ENCODE peak calls at places on chromosomes 11 and 22, in five cellular contexts. Z is neuronal stem cell, V is H1, J is mesenchymal stem cell, T is trophoblast cell. Y is an unnamed sample.

GRCh38 chr11:7892751-7893356 is 38.2 kb downstream of the OR10A6 start:
- DNase-seq in Z (peak; percentile 35), V (no peak), J (peak; percentile 72), T (peak; percentile 52), Y (no peak)

GRCh38 chr11:112042961-112043304 is 17.7 kb downstream of the DLAT start:
- DNase-seq in Z (no peak), V (no peak), J (no peak), T (no peak), Y (no peak)

GRCh38 chr11:65859812-65860277 is 388 bp upstream of the MUS81 start:
- DNase-seq in Z (no peak), V (no peak), J (no peak), T (no peak), Y (no peak)

GRCh38 chr11:111362887-111363411 is 16.1 kb downstream of the POU2AF1 start:
- DNase-seq in Z (no peak), V (no peak), J (no peak), T (no peak), Y (no peak)

GRCh38 chr11:876550-876949 is 33.9 kb downstream of the TSPAN4 start:
- DNase-seq in Z (no peak), V (no peak), J (no peak), T (no peak), Y (no peak)

GRCh38 chr11:45649544-45650165 is 15.8 kb downstream of the CHST1 start:
- DNase-seq in Z (no peak), V (no peak), J (no peak), T (no peak), Y (no peak)

GRCh38 chr22:24985824-24986214 is 33.3 kb downstream of the KIAA1671 start:
- DNase-seq in Z (no peak), V (no peak), J (peak; percentile 98), T (no peak), Y (no peak)

GRCh38 chr11:88480217-88480616 is 142.7 kb upstream of the CTSC start:
- DNase-seq in Z (no peak), V (no peak), J (peak; percentile 56), T (peak; percentile 27), Y (no peak)

GRCh38 chr11:126716456-126717083 is 284.0 kb downstream of the KIRREL3 start:
- DNase-seq in Z (no peak), V (no peak), J (peak; percentile 11), T (peak; percentile 14), Y (peak; percentile 57)

GRCh38 chr11:325796-326591 is 5.3 kb upstream of the IFITM3 start:
- DNase-seq in Z (no peak), V (no peak), J (no peak), T (no peak), Y (peak; percentile 26)

GRCh38 chr22:37121887-37122591 is 12.5 kb upstream of the TMPRSS6 start:
- DNase-seq in Z (no peak), V (no peak), J (peak; percentile 50), T (peak; percentile 92), Y (peak; percentile 56)

GRCh38 chr22:21698430-21699329 is 32.9 kb downstream of the PPIL2 start:
- DNase-seq in Z (no peak), V (no peak), J (peak; percentile 56), T (no peak), Y (peak; percentile 57)

GRCh38 chr11:19284881-19285280 is 44.1 kb upstream of the E2F8 start:
- DNase-seq in Z (no peak), V (no peak), J (no peak), T (peak; percentile 5), Y (no peak)

GRCh38 chr22:32926600-32926999 is 125.1 kb downstream of the TIMP3 start:
- DNase-seq in Z (no peak), V (no peak), J (peak; percentile 51), T (peak; percentile 8), Y (peak; percentile 48)

GRCh38 chr11:31884080-31884479 is 73.0 kb upstream of the PAX6 start:
- DNase-seq in Z (no peak), V (no peak), J (no peak), T (no peak), Y (no peak)

GRCh38 chr11:15006139-15006759 is 34.1 kb upstream of the CALCA start:
- DNase-seq in Z (no peak), V (no peak), J (peak; percentile 61), T (peak; percentile 10), Y (peak; percentile 27)

GRCh38 chr11:27820249-27820648 is 120.0 kb upstream of the BDNF start:
- DNase-seq in Z (no peak), V (no peak), J (no peak), T (no peak), Y (no peak)

DNA sequence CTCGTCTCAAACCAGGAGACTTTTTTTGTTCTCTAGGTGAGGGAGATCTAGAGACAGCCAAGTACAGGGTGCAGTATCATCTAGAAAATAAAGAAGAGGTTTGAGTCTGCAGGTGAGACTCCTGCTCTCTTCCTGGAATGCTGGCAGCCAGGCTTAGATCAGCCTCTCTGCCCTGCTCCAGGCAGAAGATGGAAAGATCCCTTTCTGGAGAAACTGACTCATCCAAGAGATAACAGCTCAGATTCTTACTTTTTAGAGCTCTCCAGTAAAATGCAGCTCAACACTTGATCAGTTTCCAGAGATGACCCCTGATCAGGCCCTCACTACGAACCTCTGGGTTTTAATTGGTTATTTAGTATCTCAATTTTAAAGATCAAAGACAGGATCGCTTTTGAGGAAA is 44.6 kb upstream of the EHF start:
- DNase-seq in Z (no peak), V (no peak), J (no peak), T (no peak), Y (no peak)
- H4K91ac ChIP-seq in Z (no peak overlapping the region), V (no peak overlapping the region), J (no peak overlapping the region), T (no peak overlapping the region), Y (no peak overlapping the region)

GRCh38 chr11:117701781-117702180 is 95.2 kb downstream of the DSCAML1 start:
- DNase-seq in Z (no peak), V (no peak), J (no peak), T (no peak), Y (no peak)
- H3K27me3 ChIP-seq in Z (peaks cover 49% of the 10 kb centered on the region), V (no peaks in the 10 kb centered on the region), J (peaks cover 75% of the 10 kb centered on the region), T (no peaks in the 10 kb centered on the region), Y (no peaks in the 10 kb centered on the region)

GRCh38 chr11:114123692-114124330 is 64.3 kb downstream of the ZBTB16 start:
- DNase-seq in Z (no peak), V (no peak), J (no peak), T (no peak), Y (no peak)

GRCh38 chr11:114124601-114125144 is 65.2 kb downstream of the ZBTB16 start:
- DNase-seq in Z (no peak), V (no peak), J (no peak), T (no peak), Y (no peak)

GRCh38 chr11:114121744-114122504 is 62.4 kb downstream of the ZBTB16 start:
- DNase-seq in Z (no peak), V (no peak), J (no peak), T (no peak), Y (no peak)

GRCh38 chr11:114121138-114121537 is 61.6 kb downstream of the ZBTB16 start:
- DNase-seq in Z (no peak), V (no peak), J (no peak), T (no peak), Y (no peak)

GRCh38 chr11:114122668-114123067 is 63.2 kb downstream of the ZBTB16 start:
- DNase-seq in Z (no peak), V (no peak), J (peak; percentile 25), T (no peak), Y (no peak)
- H2BK12ac ChIP-seq in Z (no peak overlapping the region), V (no peak overlapping the region), J (no peak overlapping the region), T (no peak overlapping the region), Y (no peak overlapping the region)

GRCh38 chr11:69748637-69749036 is 26.5 kb downstream of the FGF4 start:
- DNase-seq in Z (no peak), V (no peak), J (no peak), T (no peak), Y (no peak)

GRCh38 chr11:69744435-69744834 is 30.7 kb downstream of the FGF4 start:
- DNase-seq in Z (no peak), V (peak; percentile 49), J (peak; percentile 91), T (peak; percentile 95), Y (peak; percentile 64)

GRCh38 chr11:69745201-69745600 is 29.9 kb downstream of the FGF4 start:
- DNase-seq in Z (no peak), V (no peak), J (no peak), T (peak; percentile 25), Y (no peak)

GRCh38 chr11:69746140-69746539 is 29.0 kb downstream of the FGF4 start:
- DNase-seq in Z (no peak), V (no peak), J (no peak), T (no peak), Y (no peak)

GRCh38 chr11:69746780-69747742 is 28.1 kb downstream of the FGF4 start:
- DNase-seq in Z (no peak), V (no peak), J (no peak), T (no peak), Y (no peak)
- H4K91ac ChIP-seq in Z (no peak overlapping the region), V (no peak overlapping the region), J (peak overlapping the region; percentile 57), T (peak overlapping the region; percentile 36), Y (no peak overlapping the region)

DNA sequence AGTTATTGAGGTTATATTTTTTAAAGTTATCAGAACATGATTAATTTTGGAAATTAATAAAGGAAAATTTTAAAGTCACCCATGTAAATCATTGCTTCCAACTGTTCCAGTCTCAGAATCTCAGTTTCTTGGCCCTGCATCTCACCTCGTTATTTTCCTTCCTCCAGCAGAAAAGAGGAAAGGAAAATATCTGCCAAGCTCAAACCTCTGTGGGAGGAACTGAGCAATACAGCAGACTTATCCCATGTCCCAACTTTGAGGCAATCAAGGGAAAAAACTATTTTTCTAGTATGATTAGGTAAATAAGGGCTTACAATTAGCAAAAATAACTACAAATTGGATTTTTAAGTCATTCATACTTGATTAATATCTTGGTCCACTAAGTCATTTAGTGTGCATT is 30.1 kb downstream of the ELMOD1 start:
- DNase-seq in Z (no peak), V (no peak), J (no peak), T (no peak), Y (no peak)
- H3K27me3 ChIP-seq in Z (no peaks in the 10 kb centered on the region), V (no peaks in the 10 kb centered on the region), J (peaks cover 14% of the 10 kb centered on the region), T (peaks cover 3% of the 10 kb centered on the region), Y (no peaks in the 10 kb centered on the region)

DNA sequence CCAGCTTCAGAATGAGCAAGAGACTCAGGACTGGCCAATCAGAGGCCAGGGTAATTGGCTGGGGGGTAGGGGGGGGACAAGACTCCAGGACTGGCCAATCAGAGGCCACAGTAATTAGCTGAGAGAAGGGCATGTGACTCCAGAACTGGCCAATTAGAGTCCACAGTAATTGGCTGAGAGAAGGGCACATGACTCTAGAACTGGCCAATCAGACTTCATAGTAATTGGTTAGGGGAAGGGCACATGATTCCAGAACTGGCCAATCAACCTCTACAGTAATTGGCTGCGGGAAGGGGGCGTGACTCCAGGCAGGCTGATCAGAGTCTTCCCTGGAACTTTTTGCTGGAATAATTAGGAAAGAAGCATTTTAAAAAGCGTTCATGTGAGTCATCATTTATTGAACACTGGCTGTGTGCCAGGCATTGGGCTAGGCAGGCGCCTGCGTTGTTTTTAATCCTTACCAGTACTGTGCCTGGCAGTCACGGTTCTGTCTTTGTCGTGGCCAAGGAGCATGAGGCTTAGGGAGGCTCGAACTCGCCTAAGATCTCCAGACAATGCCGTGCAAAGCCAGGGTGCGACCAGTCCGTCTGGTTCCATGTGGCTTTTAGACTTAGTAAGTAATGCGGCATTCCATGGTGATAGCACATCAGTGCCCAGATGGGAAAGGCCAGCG is 508.1 kb downstream of the TBC1D22A start:
- DNase-seq in Z (no peak), V (no peak), J (no peak), T (peak; percentile 16), Y (no peak)
- H2BK12ac ChIP-seq in Z (no peak overlapping the region), V (no peak overlapping the region), J (no peak overlapping the region), T (no peak overlapping the region), Y (no peak overlapping the region)

Y was measured in H9.